ENCODE peak calls at places on chromosomes 4 and X, in six cellular contexts. M is upper lobe of left lung, E is ovary, I is vagina, V is body of pancreas, B is testis. J is an unnamed sample.

GRCh38 chrX:142249721-142250120 is 44.6 kb upstream of the MAGEC2 start:
- DNase-seq in M (no peak), E (no peak), I (no peak), V (no peak), B (no peak), J (no peak)

GRCh38 chr4:2696423-2696822 is 59.7 kb downstream of the TNIP2 start:
- DNase-seq in M (no peak), E (no peak), I (no peak), V (no peak), B (no peak), J (peak; percentile 18)

GRCh38 chrX:31099536-31100090 is 27.8 kb upstream of the FTHL17 start:
- DNase-seq in M (no peak), E (no peak), I (no peak), V (no peak), B (no peak), J (no peak)

GRCh38 chr4:73539386-73539785 is 57.8 kb downstream of the AFM start:
- DNase-seq in M (no peak), E (no peak), I (no peak), V (no peak), B (no peak), J (no peak)

GRCh38 chr4:56995525-56995924 is 16.8 kb downstream of the POLR2B start:
- DNase-seq in M (no peak), E (peak; percentile 65), I (no peak), V (peak; percentile 68), B (peak; percentile 89), J (no peak)

GRCh38 chrX:68204639-68205038 is 228.7 kb downstream of the OPHN1 start:
- DNase-seq in M (no peak), E (no peak), I (no peak), V (no peak), B (no peak), J (no peak)

GRCh38 chr4:78529569-78530209 is 21.9 kb upstream of the ANXA3 start:
- DNase-seq in M (no peak), E (no peak), I (no peak), V (no peak), B (no peak), J (no peak)

GRCh38 chr4:168791376-168791775 is 218.7 kb downstream of the CBR4 start:
- DNase-seq in M (no peak), E (no peak), I (no peak), V (no peak), B (no peak), J (no peak)

GRCh38 chr4:140675599-140676231 is 80.5 kb downstream of the TBC1D9 start:
- DNase-seq in M (no peak), E (no peak), I (no peak), V (no peak), B (no peak), J (no peak)

GRCh38 chrX:12672362-12673106 is 118.7 kb upstream of the PRPS2 start:
- DNase-seq in M (no peak), E (no peak), I (no peak), V (no peak), B (no peak), J (no peak)

GRCh38 chr4:75973770-75974169 is 17.0 kb downstream of the SDAD1 start:
- DNase-seq in M (no peak), E (no peak), I (no peak), V (no peak), B (no peak), J (no peak)

GRCh38 chr4:91935217-91935616 is 368.5 kb upstream of the GRID2 start:
- DNase-seq in M (no peak), E (no peak), I (no peak), V (no peak), B (no peak), J (no peak)

GRCh38 chr4:109977854-109978501 is 65.3 kb downstream of the EGF start:
- DNase-seq in M (no peak), E (no peak), I (no peak), V (no peak), B (peak; percentile 29), J (no peak)

GRCh38 chrX:119759333-119759766 is 962 bp downstream of the SOWAHD start:
- DNase-seq in M (peak; percentile 69), E (no peak), I (no peak), V (no peak), B (no peak), J (no peak)

GRCh38 chrX:119729408-119730201 is 28.8 kb upstream of the SOWAHD start:
- DNase-seq in M (no peak), E (peak; percentile 36), I (no peak), V (peak; percentile 70), B (peak; percentile 67), J (no peak)

GRCh38 chr4:170248576-170248975 is 158.8 kb upstream of the AADAT start:
- DNase-seq in M (no peak), E (no peak), I (no peak), V (no peak), B (no peak), J (no peak)

GRCh38 chr4:117327491-117327890 is 242.1 kb upstream of the TRAM1L1 start:
- DNase-seq in M (no peak), E (no peak), I (no peak), V (no peak), B (no peak), J (no peak)

GRCh38 chrX:314781-315595 is 3.6 kb downstream of the GTPBP6 start:
- DNase-seq in M (no peak), E (no peak), I (no peak), V (peak; percentile 8), B (no peak), J (no peak)

GRCh38 chr4:185096032-185096653 is 46.9 kb upstream of the SLC25A4 start:
- DNase-seq in M (no peak), E (peak; percentile 24), I (no peak), V (peak; percentile 68), B (peak; percentile 57), J (no peak)

GRCh38 chrX:37367946-37368345 is 18.8 kb downstream of the PRRG1 start:
- DNase-seq in M (no peak), E (no peak), I (no peak), V (no peak), B (no peak), J (no peak)

GRCh38 chr4:27048350-27049100 is 187.9 kb downstream of the STIM2 start:
- DNase-seq in M (no peak), E (no peak), I (no peak), V (no peak), B (no peak), J (no peak)

GRCh38 chr4:94000559-94000958 is 172.0 kb downstream of the ATOH1 start:
- DNase-seq in M (no peak), E (no peak), I (no peak), V (no peak), B (no peak), J (no peak)

DNA sequence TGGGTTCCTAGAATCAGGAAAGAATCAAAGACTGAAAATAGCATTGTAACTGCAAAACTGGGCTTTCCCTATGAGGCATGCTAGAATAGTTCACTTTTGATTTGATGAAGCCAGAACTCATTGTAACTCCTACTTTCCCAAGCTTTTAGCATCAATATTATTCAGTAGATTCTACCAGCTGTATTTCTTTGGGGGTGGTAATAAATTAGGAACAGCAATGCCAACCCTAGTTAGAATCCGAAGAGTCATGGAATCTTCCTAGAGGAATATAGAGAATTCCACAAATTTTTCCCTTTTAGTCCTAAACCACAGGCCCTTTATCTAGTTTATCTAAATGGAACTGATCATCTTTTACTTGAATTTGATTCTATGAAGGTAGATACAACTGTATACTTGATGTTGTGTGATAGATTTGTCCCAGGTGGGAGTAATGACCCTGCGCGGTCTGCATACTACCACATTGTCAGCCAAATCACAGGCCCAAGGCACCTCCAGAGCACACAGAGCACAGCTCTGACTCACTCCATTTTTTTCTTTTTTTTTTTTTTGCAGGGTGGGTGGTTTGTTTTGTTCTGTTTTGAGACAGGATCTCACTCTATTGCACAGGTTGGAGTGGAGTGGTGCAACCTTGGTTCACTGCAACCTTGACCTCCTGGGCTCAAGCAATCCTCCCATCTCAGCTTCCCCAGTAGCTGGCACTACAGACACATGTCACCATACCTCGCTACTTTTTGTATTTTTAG is 66.6 kb downstream of the EDNRA start:
- DNase-seq in M (no peak), E (no peak), I (no peak), V (no peak), B (no peak), J (no peak)
- TF ChIP-seq POLR2A in M (no peak), E (no peak), I (no peak), V (no peak), B (no peak), J (no peak)

GRCh38 chrX:154370882-154371770 is 3.3 kb downstream of the FLNA start:
- DNase-seq in M (peak; percentile 96), E (peak; percentile 94), I (no peak), V (peak; percentile 90), B (peak; percentile 95), J (peak; percentile 67)
- TF ChIP-seq POLR2A in M (no peak), E (peak; percentile 93), I (peak; percentile 78), V (peak; percentile 80), B (peak; percentile 58), J (peak; percentile 72)

DNA sequence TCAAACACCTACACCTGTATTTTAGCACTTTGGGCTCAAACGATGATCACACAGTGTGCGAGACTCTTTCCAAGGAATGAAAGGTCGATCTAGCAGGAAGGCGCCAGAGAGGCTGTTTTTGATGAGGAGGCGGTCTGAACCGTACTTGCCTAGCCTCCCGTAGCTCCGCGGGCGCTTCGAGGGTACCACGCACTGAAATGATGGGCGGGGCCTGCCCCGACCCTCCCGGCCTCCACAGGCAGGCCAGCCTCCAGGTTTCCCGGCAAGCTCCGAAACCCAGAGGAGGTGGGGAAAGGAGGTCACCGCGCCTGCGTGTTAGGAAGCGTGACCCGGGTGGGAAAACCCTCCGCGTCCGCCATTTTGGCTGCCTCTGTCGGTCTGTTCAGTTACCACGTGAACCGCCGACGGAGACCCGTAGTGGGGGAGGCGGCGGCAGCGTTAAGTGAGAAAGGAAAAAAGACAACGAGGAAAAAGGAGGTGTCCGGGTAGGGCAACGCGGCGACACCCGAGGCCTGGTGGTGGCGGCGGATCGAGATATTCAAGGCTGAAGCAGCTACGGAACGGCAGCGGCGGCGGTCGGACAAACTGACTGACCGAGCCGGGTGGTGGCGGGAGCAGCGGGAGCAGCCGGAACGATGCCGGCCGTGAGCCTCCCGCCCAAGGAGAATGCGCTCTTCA is at the start of gene NAA15:
- DNase-seq in M (peak; percentile 97), E (peak; percentile 97), I (peak; percentile 98), V (peak; percentile 98), B (peak; percentile 98), J (peak; percentile 84)
- TF ChIP-seq POLR2A in M (no peak), E (peak; percentile 80), I (no peak), V (peak; percentile 72), B (no peak), J (peak; percentile 89)

GRCh38 chr4:8894424-8894816 is 22.8 kb upstream of the HMX1 start:
- DNase-seq in M (no peak), E (no peak), I (no peak), V (no peak), B (no peak), J (no peak)

GRCh38 chr4:8896071-8896470 is 24.4 kb upstream of the HMX1 start:
- DNase-seq in M (no peak), E (no peak), I (no peak), V (no peak), B (no peak), J (no peak)

GRCh38 chr4:8895295-8895694 is 23.7 kb upstream of the HMX1 start:
- DNase-seq in M (no peak), E (no peak), I (no peak), V (no peak), B (no peak), J (no peak)

GRCh38 chr4:8897768-8898167 is 26.1 kb upstream of the HMX1 start:
- DNase-seq in M (no peak), E (no peak), I (no peak), V (no peak), B (no peak), J (no peak)

DNA sequence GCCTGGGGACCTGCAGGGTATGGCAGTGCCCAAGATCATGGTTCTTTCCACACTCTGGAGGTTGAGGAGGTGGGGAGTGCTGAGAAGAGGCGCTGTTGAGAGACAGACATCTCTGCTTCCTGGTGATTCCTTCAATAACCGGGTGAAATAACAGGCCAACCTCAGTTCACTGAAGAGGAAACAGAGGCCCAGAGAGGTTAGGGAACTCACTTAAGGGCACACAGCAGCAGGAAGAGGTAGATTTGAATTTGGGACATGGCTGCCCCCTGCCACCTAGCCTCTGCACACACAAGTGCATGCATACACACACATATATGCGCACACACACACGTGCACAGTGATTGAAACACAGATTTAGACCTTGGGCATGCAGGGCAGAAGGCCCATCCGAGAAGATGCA is 24.9 kb upstream of the HMX1 start:
- DNase-seq in M (no peak), E (no peak), I (no peak), V (no peak), B (no peak), J (no peak)
- TF ChIP-seq POLR2A in M (no peak), E (no peak), I (no peak), V (no peak), B (no peak), J (no peak)

J was measured in esophagus squamous epithelium.